ENCODE peak calls at places on chromosomes 6 and 20, in four cellular contexts. M is PC-9, L is HCT116, I is cardiac muscle cell. A is an unnamed sample.

GRCh38 chr6:106128981-106129761 is 43.0 kb downstream of the PRDM1 start:
- DNase-seq in M (peak; percentile 60), L (no peak), I (no peak), A (peak; percentile 92)

GRCh38 chr6:122202576-122203137 is 196.8 kb upstream of the HSF2 start:
- DNase-seq in I (no peak), M (no peak), L (no peak), A (no peak)

GRCh38 chr20:52060794-52061714 is 130.5 kb downstream of the ZFP64 start:
- DNase-seq in L (peak; percentile 12), I (peak; percentile 30), M (peak; percentile 6), A (peak; percentile 50)

GRCh38 chr6:25508051-25508450 is 144.0 kb upstream of the SCGN start:
- DNase-seq in L (no peak), I (no peak), M (no peak), A (no peak)

GRCh38 chr6:75504902-75505233 is 11.3 kb upstream of the FILIP1 start:
- DNase-seq in I (no peak), L (no peak), M (no peak), A (peak; percentile 19)

GRCh38 chr6:10719386-10720228 is 3.3 kb upstream of the TMEM14C start:
- DNase-seq in M (no peak), I (no peak), L (no peak), A (peak; percentile 18)

GRCh38 chr6:138162104-138162946 is 586 bp downstream of the ARFGEF3 start:
- DNase-seq in L (no peak), M (no peak), I (peak; percentile 21), A (no peak)

GRCh38 chr6:82017316-82017715 is 230.2 kb downstream of the IBTK start:
- DNase-seq in I (peak; percentile 11), M (peak; percentile 29), L (peak; percentile 55), A (peak; percentile 97)

GRCh38 chr6:34901930-34902329 is 12.9 kb downstream of the ANKS1A start:
- DNase-seq in M (no peak), I (no peak), L (no peak), A (no peak)

GRCh38 chr6:52503344-52503747 is 73.5 kb downstream of the TRAM2 start:
- DNase-seq in L (no peak), I (peak; percentile 29), M (no peak), A (no peak)

GRCh38 chr6:159110748-159111147 is 58.5 kb upstream of the FNDC1 start:
- DNase-seq in L (no peak), I (no peak), M (no peak), A (no peak)

GRCh38 chr20:58875541-58876134 is 23.1 kb downstream of the GNAS start:
- DNase-seq in M (no peak), L (no peak), I (no peak), A (no peak)

GRCh38 chr20:41055679-41056078 is 27.1 kb downstream of the TOP1 start:
- DNase-seq in L (no peak), I (no peak), M (no peak), A (peak; percentile 72)

GRCh38 chr6:43835872-43836419 is 65.9 kb downstream of the VEGFA start:
- DNase-seq in I (no peak), M (no peak), L (no peak), A (peak; percentile 26)

GRCh38 chr6:53694800-53695394 is 29.3 kb upstream of the KLHL31 start:
- DNase-seq in M (no peak), I (peak; percentile 36), L (no peak), A (no peak)

GRCh38 chr20:61913423-61914225 is 152.1 kb downstream of the TAF4 start:
- DNase-seq in M (no peak), L (no peak), I (no peak), A (no peak)

GRCh38 chr6:28167068-28167467 is 25.4 kb downstream of the ZKSCAN8 start:
- DNase-seq in L (no peak), I (no peak), M (no peak), A (peak; percentile 18)

GRCh38 chr6:90860822-90861601 is 274.1 kb upstream of the MAP3K7 start:
- DNase-seq in M (no peak), I (peak; percentile 21), L (no peak), A (no peak)

GRCh38 chr6:149897855-149898744 is at the start of gene RAET1E:
- DNase-seq in L (no peak), M (no peak), I (peak; percentile 23), A (no peak)

GRCh38 chr6:150426198-150426597 is 57.4 kb downstream of the IYD start:
- DNase-seq in L (no peak), M (no peak), I (no peak), A (no peak)

GRCh38 chr6:148422085-148422484 is 79.4 kb downstream of the SASH1 start:
- DNase-seq in L (no peak), I (no peak), M (no peak), A (no peak)

GRCh38 chr6:147231589-147231988 is 27.4 kb downstream of the STXBP5 start:
- DNase-seq in M (no peak), I (no peak), L (no peak), A (no peak)

GRCh38 chr6:352896-353470 is 38.6 kb upstream of the IRF4 start:
- DNase-seq in M (no peak), I (no peak), L (no peak), A (no peak)

GRCh38 chr6:54404791-54405190 is 96.5 kb downstream of the TINAG start:
- DNase-seq in L (no peak), I (no peak), M (no peak), A (peak; percentile 44)

GRCh38 chr6:101395345-101395744 is 1.8 kb downstream of the GRIK2 start:
- DNase-seq in M (no peak), I (no peak), L (no peak), A (no peak)

GRCh38 chr6:116969211-116969863 is 92.3 kb downstream of the RFX6 start:
- DNase-seq in L (peak; percentile 57), I (peak; percentile 69), M (peak; percentile 15), A (peak; percentile 47)

GRCh38 chr6:139839506-139840156 is 465.2 kb upstream of the CITED2 start:
- DNase-seq in L (no peak), I (no peak), M (no peak), A (peak; percentile 44)

GRCh38 chr6:41588083-41588482 is 41.9 kb downstream of the FOXP4 start:
- DNase-seq in M (no peak), L (no peak), I (no peak), A (no peak)

GRCh38 chr6:98384766-98385165 is 449.6 kb upstream of the POU3F2 start:
- DNase-seq in I (no peak), L (no peak), M (no peak), A (no peak)

GRCh38 chr20:62766071-62766450 is 30.2 kb upstream of the MRGBP start:
- DNase-seq in M (no peak), L (no peak), I (no peak), A (no peak)

GRCh38 chr20:25148181-25148981 is 47.1 kb upstream of the ENTPD6 start:
- DNase-seq in L (no peak), I (peak; percentile 12), M (no peak), A (peak; percentile 45)

GRCh38 chr6:170285482-170285881 is 5.4 kb downstream of the DLL1 start:
- DNase-seq in M (no peak), I (no peak), L (no peak), A (no peak)

GRCh38 chr20:60057123-60057865 is 99.1 kb downstream of the CDH26 start:
- DNase-seq in L (peak; percentile 36), I (peak; percentile 82), M (peak; percentile 60), A (peak; percentile 65)

GRCh38 chr6:53244532-53244931 is 95.9 kb upstream of the GCM1 start:
- DNase-seq in I (no peak), L (no peak), M (no peak), A (no peak)

GRCh38 chr6:99736302-99736701 is 129.7 kb downstream of the PRDM13 start:
- DNase-seq in M (no peak), I (no peak), L (peak; percentile 10), A (no peak)